ENCODE peak calls at places on chromosomes 13 and 19, in four cellular contexts. K is H1, Z is GM12878, Y is K562. L is an unnamed sample.

GRCh38 chr19:31285744-31286143 is 63.5 kb downstream of the TSHZ3 start:
- DNase-seq in Z (no peak), Y (no peak), K (no peak), L (no peak)

GRCh38 chr19:2542341-2543069 is 66.6 kb downstream of the GADD45B start:
- DNase-seq in Z (no peak), K (no peak), Y (no peak), L (peak; percentile 63)

GRCh38 chr13:90107658-90108057 is 1239.8 kb upstream of the MIR17HG start:
- DNase-seq in Z (no peak), Y (no peak), K (no peak), L (no peak)

GRCh38 chr13:81048026-81048461 is 707.1 kb upstream of the SPRY2 start:
- DNase-seq in Z (peak; percentile 21), Y (no peak), K (no peak), L (no peak)

GRCh38 chr13:113298001-113298945 is 1.2 kb downstream of the LAMP1 start:
- DNase-seq in Y (no peak), K (no peak), Z (no peak), L (no peak)

GRCh38 chr19:7152568-7152967 is 83.1 kb downstream of the ZNF557 start:
- DNase-seq in Z (no peak), Y (no peak), K (no peak), L (no peak)

GRCh38 chr13:49838989-49839388 is 46.5 kb upstream of the KPNA3 start:
- DNase-seq in Y (peak; percentile 15), Z (no peak), K (no peak), L (peak; percentile 74)

GRCh38 chr19:9566729-9567128 is 17.6 kb downstream of the ZNF121 start:
- DNase-seq in K (no peak), Z (no peak), Y (peak; percentile 20), L (no peak)

GRCh38 chr19:54160182-54160811 is 776 bp upstream of the LENG1 start:
- DNase-seq in Y (peak; percentile 57), Z (no peak), K (peak; percentile 58), L (no peak)

GRCh38 chr13:49298903-49299605 is 51.3 kb downstream of the CDADC1 start:
- DNase-seq in Y (no peak), Z (no peak), K (peak; percentile 42), L (peak; percentile 95)

GRCh38 chr19:335486-336066 is 9.0 kb downstream of the MIER2 start:
- DNase-seq in Y (no peak), Z (no peak), K (no peak), L (no peak)

GRCh38 chr19:7119582-7119981 is 50.1 kb downstream of the ZNF557 start:
- DNase-seq in K (no peak), Z (no peak), Y (no peak), L (no peak)

GRCh38 chr13:109707044-109707794 is 79.2 kb downstream of the IRS2 start:
- DNase-seq in Z (no peak), K (no peak), Y (peak; percentile 6), L (no peak)

GRCh38 chr13:25494708-25495411 is 123.1 kb downstream of the ATP8A2 start:
- DNase-seq in K (no peak), Z (no peak), Y (no peak), L (no peak)

GRCh38 chr19:3643592-3644313 is 17.2 kb upstream of the CACTIN start:
- DNase-seq in Y (no peak), K (no peak), Z (no peak), L (no peak)

GRCh38 chr19:3641515-3642269 is 15.1 kb upstream of the CACTIN start:
- DNase-seq in Y (no peak), K (no peak), Z (no peak), L (no peak)

GRCh38 chr19:3642296-3642695 is 15.7 kb upstream of the CACTIN start:
- DNase-seq in Z (no peak), K (no peak), Y (no peak), L (no peak)

GRCh38 chr19:3644351-3645066 is 17.9 kb upstream of the CACTIN start:
- DNase-seq in K (no peak), Z (no peak), Y (no peak), L (no peak)

GRCh38 chr19:3642987-3643386 is 16.4 kb upstream of the CACTIN start:
- DNase-seq in Y (peak; percentile 95), Z (no peak), K (peak; percentile 83), L (no peak)
- TF ChIP-seq HDAC6 in Y (no peak), Z (no peak), K (no peak), L (no peak)

DNA sequence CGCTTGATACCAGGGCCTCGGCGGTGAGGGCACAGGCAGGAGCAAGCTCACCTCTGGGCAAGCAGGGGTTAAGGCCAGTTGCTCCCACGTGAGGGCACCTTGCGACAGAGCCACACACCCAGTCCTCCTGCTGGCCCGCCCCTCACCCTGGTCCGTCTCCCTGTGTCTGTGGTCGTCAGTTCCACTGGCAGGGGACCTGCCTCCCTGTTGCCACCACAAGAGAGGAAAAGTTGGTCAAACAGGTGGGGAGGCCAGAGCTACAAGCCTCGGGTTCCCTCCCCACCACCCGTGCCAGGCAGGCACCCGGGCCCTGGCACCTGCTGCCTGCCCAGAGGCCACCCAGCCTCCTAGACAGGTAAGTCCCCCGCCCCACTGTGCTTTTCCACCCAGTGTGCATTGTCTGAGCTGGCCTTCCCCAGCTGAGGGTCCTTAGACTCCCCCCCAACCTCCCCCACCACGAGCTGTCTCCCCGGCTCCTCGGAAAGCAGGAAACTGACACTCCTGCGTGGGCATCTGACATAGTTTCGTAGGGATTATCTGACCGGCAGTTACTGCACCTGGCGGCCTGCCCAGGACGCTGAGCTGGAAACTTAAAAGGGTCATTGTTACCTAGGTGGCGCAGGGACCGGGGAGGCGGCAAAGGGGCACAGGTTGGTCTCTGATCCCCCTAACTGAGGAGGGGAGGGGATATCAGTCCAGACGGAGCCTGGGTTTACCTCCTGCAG is at the start of gene TJP3:
- DNase-seq in Y (no peak), Z (no peak), K (peak; percentile 61), L (peak; percentile 75)
- TF ChIP-seq EP300 in Y (no peak), Z (no peak), K (no peak), L (no peak)

GRCh38 chr13:72453161-72453560 is 274.3 kb downstream of the MZT1 start:
- DNase-seq in Z (no peak), Y (no peak), K (no peak), L (no peak)
- TF ChIP-seq HDAC6 in Z (no peak), Y (no peak), K (no peak), L (no peak)

GRCh38 chr19:45423589-45424190 is at the start of gene ERCC1:
- DNase-seq in K (peak; percentile 99), Z (peak; percentile 89), Y (peak; percentile 98), L (peak; percentile 96)

GRCh38 chr19:45423033-45423588 is 606 bp downstream of the ERCC1 start:
- DNase-seq in Y (no peak), Z (no peak), K (no peak), L (no peak)

GRCh38 chr19:45420871-45421270 is 2.8 kb downstream of the ERCC1 start:
- DNase-seq in K (no peak), Y (no peak), Z (no peak), L (no peak)

GRCh38 chr19:45421953-45422498 is 1.7 kb downstream of the ERCC1 start:
- DNase-seq in Y (peak; percentile 5), K (no peak), Z (no peak), L (no peak)

GRCh38 chr19:45424191-45425058 is 708 bp upstream of the ERCC1 start:
- DNase-seq in K (peak; percentile 76), Z (no peak), Y (peak; percentile 69), L (peak; percentile 86)
- TF ChIP-seq EP300 in K (no peak), Z (no peak), Y (peak; percentile 87), L (no peak)

DNA sequence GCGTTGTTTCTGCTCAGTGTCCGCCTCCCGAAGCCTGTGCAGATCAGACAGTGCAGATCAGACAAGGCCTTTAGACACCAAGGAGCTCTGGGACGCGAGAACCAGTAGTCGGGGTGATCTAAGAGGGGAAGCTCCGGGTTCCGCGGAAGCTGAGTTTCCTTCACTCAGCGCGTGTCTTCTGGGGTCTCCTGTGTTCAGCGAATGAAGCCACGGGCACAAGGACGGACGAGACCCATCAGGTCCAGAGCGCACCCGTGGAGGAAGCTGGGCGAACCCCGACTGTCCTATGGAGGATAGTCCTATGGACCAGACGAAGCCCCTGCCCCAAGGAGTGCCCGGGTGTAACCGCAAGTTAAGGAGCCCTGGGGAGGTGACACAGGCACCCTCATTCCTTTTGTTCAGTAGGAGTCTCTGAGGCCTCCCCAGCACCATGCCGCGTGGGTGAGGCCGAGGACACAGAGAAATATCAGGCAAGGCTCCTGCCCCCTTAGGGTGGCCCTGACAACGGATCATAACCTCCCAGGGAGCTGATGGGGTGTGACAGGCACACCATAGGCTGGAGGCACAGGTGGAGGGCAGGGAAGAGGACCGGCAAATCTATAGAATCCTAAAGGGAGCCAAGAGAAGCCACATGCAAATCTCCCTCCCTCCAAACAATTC is 614 bp upstream of the TMEM238 start:
- DNase-seq in Y (no peak), K (peak; percentile 73), Z (no peak), L (no peak)
- TF ChIP-seq HDAC6 in Y (no peak), K (no peak), Z (no peak), L (no peak)

GRCh38 chr19:48511800-48512503 is at the start of gene LMTK3:
- DNase-seq in K (peak; percentile 82), Y (peak; percentile 82), Z (no peak), L (no peak)
- TF ChIP-seq EP300 in K (no peak), Y (no peak), Z (no peak), L (no peak)

DNA sequence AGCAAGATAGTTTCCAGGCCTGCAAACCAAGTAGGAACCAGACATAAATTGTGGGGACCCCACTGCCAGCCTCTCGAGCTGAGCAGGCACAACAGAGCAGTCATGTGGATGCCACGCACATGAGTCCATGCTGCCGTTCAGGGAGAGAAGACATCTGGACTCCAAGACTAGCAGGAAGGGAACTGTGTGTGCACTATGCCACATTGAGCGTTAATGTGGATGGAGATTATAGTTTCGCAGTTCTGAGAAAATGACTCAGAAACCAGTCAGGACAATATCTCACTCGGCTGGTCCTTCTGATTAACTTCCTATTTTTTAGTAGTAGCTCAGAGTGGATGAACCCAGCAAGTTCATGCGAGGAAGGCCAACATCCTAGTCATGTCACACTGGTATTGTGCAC is 124.9 kb downstream of the CRYL1 start:
- DNase-seq in K (no peak), Y (no peak), Z (no peak), L (no peak)
- TF ChIP-seq HDAC6 in K (no peak), Y (no peak), Z (no peak), L (no peak)

GRCh38 chr13:97249093-97249787 is 27.1 kb downstream of the MBNL2 start:
- DNase-seq in K (no peak), Z (no peak), Y (no peak), L (no peak)
- TF ChIP-seq EP300 in K (no peak), Z (no peak), Y (no peak), L (no peak)

GRCh38 chr19:41718761-41719160 is 10.3 kb downstream of the CEACAM5 start:
- DNase-seq in Z (no peak), K (no peak), Y (no peak), L (no peak)
- TF ChIP-seq HDAC6 in Z (no peak), K (no peak), Y (no peak), L (no peak)

DNA sequence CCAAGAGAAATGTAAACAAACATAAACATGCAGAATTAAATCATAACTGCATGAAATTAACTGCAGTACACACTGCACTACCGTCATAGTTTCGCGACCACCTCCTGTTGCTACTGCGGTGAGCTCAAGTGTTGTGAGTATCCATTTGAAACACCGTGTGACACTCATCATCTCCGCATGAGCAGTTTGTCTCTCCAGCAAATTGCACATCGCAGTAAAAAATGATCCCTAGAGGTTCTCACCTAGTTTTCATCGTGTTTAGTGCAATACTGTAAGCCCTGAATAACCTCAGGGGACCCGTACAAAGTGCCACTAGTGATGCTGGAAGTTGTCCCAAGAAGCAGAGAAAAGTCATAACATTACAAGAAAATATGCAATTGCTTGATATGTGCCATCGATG is 147.7 kb downstream of the DPF1 start:
- DNase-seq in Y (no peak), K (no peak), Z (no peak), L (no peak)
- TF ChIP-seq EP300 in Y (no peak), K (no peak), Z (no peak), L (no peak)

L was measured in HepG2.